ENCODE peak calls at places on chromosomes 2 and 18, in ten cellular contexts. L is MV-4-11; G is stimulated activated CD4-positive, alpha-beta T cell treated with anti-CD3 and anti-CD28 coated beads, TNF-alpha, amount 100 ng/mL, for 1 hour; E is AML-193; A is activated T-cell treated with anti-CD3 and anti-CD28 coated beads, Interleukin-2, amount 50 U/mL, for 1 hour; K is activated CD8-positive, alpha-beta memory T cell treated with anti-CD3 and anti-CD28 coated beads, Interleukin-2, amount 50 U/mL, for 4 hours; I is sigmoid colon; X is stimulated activated CD8-positive, alpha-beta memory T cell treated with anti-CD3 and anti-CD28 coated beads, Interleukin-4, amount 100 ng/mL, for 24 hours; Q is iris pigment epithelial cell; J is endodermal cell. P is an unnamed sample.

GRCh38 chr2:74421248-74421870 is at the start of the genes C2orf81 and WDR54:
- DNase-seq in L (peak; percentile 89), G (peak; percentile 86), E (peak; percentile 84), A (peak; percentile 94), K (peak; percentile 96), I (peak; percentile 92), X (peak; percentile 95), Q (peak; percentile 81), J (peak; percentile 97), P (peak; percentile 27)

GRCh38 chr18:3798032-3798431 is 348.1 kb downstream of the TGIF1 start:
- DNase-seq in L (no peak), G (no peak), E (no peak), A (no peak), K (no peak), I (no peak), X (no peak), Q (no peak), J (no peak), P (no peak)

GRCh38 chr2:237434916-237435315 is 21.0 kb upstream of the COL6A3 start:
- DNase-seq in L (peak; percentile 73), G (peak; percentile 51), E (no peak), A (peak; percentile 67), K (peak; percentile 80), I (no peak), X (peak; percentile 76), Q (peak; percentile 87), J (no peak), P (no peak)

GRCh38 chr18:68181956-68182355 is 533.0 kb downstream of the TMX3 start:
- DNase-seq in L (no peak), G (no peak), E (no peak), A (no peak), K (no peak), I (no peak), X (no peak), Q (peak; percentile 38), J (no peak), P (no peak)

GRCh38 chr18:75544496-75544895 is 117.0 kb upstream of the SMIM21 start:
- DNase-seq in L (no peak), G (no peak), E (no peak), A (no peak), K (no peak), I (no peak), X (no peak), Q (peak; percentile 8), J (no peak), P (no peak)

GRCh38 chr18:58416704-58417683 is 211.9 kb downstream of the ALPK2 start:
- DNase-seq in L (no peak), G (no peak), E (no peak), A (no peak), K (no peak), I (no peak), X (no peak), Q (peak; percentile 77), J (no peak), P (no peak)

GRCh38 chr2:213934560-213934959 is 476.3 kb upstream of the VWC2L start:
- DNase-seq in L (peak; percentile 57), G (no peak), E (peak; percentile 16), A (no peak), K (no peak), I (no peak), X (no peak), Q (peak; percentile 36), J (no peak), P (no peak)

GRCh38 chr2:119692310-119692709 is 13.3 kb downstream of the TMEM177 start:
- DNase-seq in L (no peak), G (no peak), E (no peak), A (no peak), K (no peak), I (peak; percentile 52), X (no peak), Q (no peak), J (peak; percentile 34), P (no peak)

GRCh38 chr18:40016405-40016804 is 1938.6 kb upstream of the PIK3C3 start:
- DNase-seq in L (no peak), G (no peak), E (no peak), A (no peak), K (no peak), I (no peak), X (no peak), Q (no peak), J (no peak), P (no peak)

GRCh38 chr2:186687774-186688173 is 6.1 kb upstream of the FAM171B start:
- DNase-seq in L (peak; percentile 93), G (no peak), E (no peak), A (no peak), K (no peak), I (no peak), X (no peak), Q (peak; percentile 30), J (no peak), P (no peak)

GRCh38 chr2:233209978-233210680 is 41.3 kb upstream of the ATG16L1 start:
- DNase-seq in L (no peak), G (no peak), E (no peak), A (no peak), K (no peak), I (no peak), X (no peak), Q (peak; percentile 46), J (no peak), P (no peak)

GRCh38 chr2:113116100-113116958 is 11.1 kb upstream of the IL1RN start:
- DNase-seq in L (no peak), G (no peak), E (no peak), A (no peak), K (no peak), I (no peak), X (no peak), Q (no peak), J (no peak), P (no peak)

GRCh38 chr2:116917196-116917595 is 897.3 kb upstream of the DDX18 start:
- DNase-seq in L (no peak), G (no peak), E (no peak), A (no peak), K (no peak), I (no peak), X (no peak), Q (no peak), J (no peak), P (no peak)

GRCh38 chr2:95297088-95297487 is at the start of gene KCNIP3:
- DNase-seq in L (no peak), G (no peak), E (no peak), A (no peak), K (no peak), I (no peak), X (no peak), Q (no peak), J (peak; percentile 70), P (no peak)

GRCh38 chr18:45626330-45627203 is 11.3 kb downstream of the SLC14A2 start:
- DNase-seq in L (no peak), G (no peak), E (no peak), A (no peak), K (no peak), I (no peak), X (no peak), Q (peak; percentile 22), J (peak; percentile 81), P (no peak)

GRCh38 chr2:5164806-5165525 is 527.2 kb upstream of the SOX11 start:
- DNase-seq in L (no peak), G (no peak), E (no peak), A (no peak), K (no peak), I (no peak), X (no peak), Q (peak; percentile 77), J (no peak), P (no peak)

GRCh38 chr2:241148239-241148638 is 1.0 kb downstream of the PASK start:
- DNase-seq in L (no peak), G (no peak), E (no peak), A (no peak), K (no peak), I (no peak), X (no peak), Q (no peak), J (no peak), P (no peak)

GRCh38 chr18:76385681-76385975 is 109.4 kb downstream of the ZNF516 start:
- DNase-seq in L (no peak), G (no peak), E (no peak), A (no peak), K (no peak), I (peak; percentile 53), X (no peak), Q (no peak), J (no peak), P (no peak)

GRCh38 chr2:27977623-27978312 is 87.2 kb downstream of the BABAM2 start:
- DNase-seq in L (peak; percentile 14), G (no peak), E (no peak), A (no peak), K (no peak), I (no peak), X (no peak), Q (peak; percentile 98), J (no peak), P (peak; percentile 60)

GRCh38 chr2:65500319-65501040 is 68.1 kb upstream of the SPRED2 start:
- DNase-seq in L (no peak), G (no peak), E (no peak), A (no peak), K (no peak), I (no peak), X (no peak), Q (no peak), J (no peak), P (no peak)

GRCh38 chr2:30417253-30417652 is 29.8 kb upstream of the LCLAT1 start:
- DNase-seq in L (no peak), G (no peak), E (no peak), A (no peak), K (no peak), I (peak; percentile 89), X (no peak), Q (peak; percentile 29), J (no peak), P (no peak)

GRCh38 chr2:195037072-195037471 is 620.0 kb upstream of the SLC39A10 start:
- DNase-seq in L (no peak), G (no peak), E (no peak), A (no peak), K (no peak), I (no peak), X (no peak), Q (no peak), J (no peak), P (no peak)

GRCh38 chr18:55031979-55032378 is 72.7 kb upstream of the CCDC68 start:
- DNase-seq in L (no peak), G (no peak), E (no peak), A (no peak), K (no peak), I (no peak), X (no peak), Q (no peak), J (no peak), P (no peak)